ENCODE peak calls at places on chromosomes 6 and 20, in seven cellular contexts. One of them, this sample, is unnamed.

GRCh38 chr20:50876816-50877215 is 54.4 kb downstream of the ADNP start:
- DNase-seq in caudate nucleus: no peak
- DNase-seq in GF-D8: no peak
- DNase-seq in skeletal muscle cell: no peak
- DNase-seq in activated CD4-positive, CD25-positive, alpha-beta regulatory T cell treated with anti-CD3 and anti-CD28 coated beads, Interleukin-2, amount 50 U/mL, for 16 hours: no peak
- DNase-seq in pulmonary artery endothelial cell: no peak
- DNase-seq in foreskin melanocyte: no peak
- DNase-seq in this sample: no peak

GRCh38 chr6:65289491-65289890 is 417.5 kb downstream of the EYS start:
- DNase-seq in caudate nucleus: no peak
- DNase-seq in skeletal muscle cell: peak; percentile 7
- DNase-seq in foreskin melanocyte: peak; percentile 1
- DNase-seq in GF-D8: no peak
- DNase-seq in activated CD4-positive, CD25-positive, alpha-beta regulatory T cell treated with anti-CD3 and anti-CD28 coated beads, Interleukin-2, amount 50 U/mL, for 16 hours: no peak
- DNase-seq in pulmonary artery endothelial cell: peak; percentile 11
- DNase-seq in this sample: no peak

GRCh38 chr6:134347916-134348805 is 30.2 kb upstream of the SGK1 start:
- DNase-seq in caudate nucleus: peak; percentile 61
- DNase-seq in activated CD4-positive, CD25-positive, alpha-beta regulatory T cell treated with anti-CD3 and anti-CD28 coated beads, Interleukin-2, amount 50 U/mL, for 16 hours: no peak
- DNase-seq in skeletal muscle cell: peak; percentile 99
- DNase-seq in pulmonary artery endothelial cell: no peak
- DNase-seq in foreskin melanocyte: peak; percentile 78
- DNase-seq in GF-D8: no peak
- DNase-seq in this sample: peak; percentile 99

GRCh38 chr6:43770417-43771209 is 602 bp downstream of the VEGFA start:
- DNase-seq in activated CD4-positive, CD25-positive, alpha-beta regulatory T cell treated with anti-CD3 and anti-CD28 coated beads, Interleukin-2, amount 50 U/mL, for 16 hours: no peak
- DNase-seq in skeletal muscle cell: no peak
- DNase-seq in pulmonary artery endothelial cell: no peak
- DNase-seq in caudate nucleus: peak; percentile 54
- DNase-seq in foreskin melanocyte: peak; percentile 36
- DNase-seq in GF-D8: peak; percentile 42
- DNase-seq in this sample: no peak

GRCh38 chr6:149694926-149695325 is 23.0 kb downstream of the LATS1 start:
- DNase-seq in skeletal muscle cell: no peak
- DNase-seq in foreskin melanocyte: no peak
- DNase-seq in GF-D8: no peak
- DNase-seq in pulmonary artery endothelial cell: no peak
- DNase-seq in activated CD4-positive, CD25-positive, alpha-beta regulatory T cell treated with anti-CD3 and anti-CD28 coated beads, Interleukin-2, amount 50 U/mL, for 16 hours: no peak
- DNase-seq in caudate nucleus: no peak
- DNase-seq in this sample: no peak

GRCh38 chr20:36571564-36572504 is 1.6 kb upstream of the TGIF2 start:
- DNase-seq in foreskin melanocyte: no peak
- DNase-seq in GF-D8: no peak
- DNase-seq in caudate nucleus: no peak
- DNase-seq in pulmonary artery endothelial cell: no peak
- DNase-seq in skeletal muscle cell: no peak
- DNase-seq in activated CD4-positive, CD25-positive, alpha-beta regulatory T cell treated with anti-CD3 and anti-CD28 coated beads, Interleukin-2, amount 50 U/mL, for 16 hours: no peak
- DNase-seq in this sample: no peak

GRCh38 chr20:36313476-36313875 is 7.3 kb downstream of the DLGAP4 start:
- DNase-seq in activated CD4-positive, CD25-positive, alpha-beta regulatory T cell treated with anti-CD3 and anti-CD28 coated beads, Interleukin-2, amount 50 U/mL, for 16 hours: no peak
- DNase-seq in skeletal muscle cell: no peak
- DNase-seq in pulmonary artery endothelial cell: no peak
- DNase-seq in caudate nucleus: no peak
- DNase-seq in foreskin melanocyte: no peak
- DNase-seq in GF-D8: no peak
- DNase-seq in this sample: no peak

GRCh38 chr6:32194825-32195651 is 2.6 kb upstream of the GPSM3 start:
- DNase-seq in caudate nucleus: peak; percentile 49
- DNase-seq in activated CD4-positive, CD25-positive, alpha-beta regulatory T cell treated with anti-CD3 and anti-CD28 coated beads, Interleukin-2, amount 50 U/mL, for 16 hours: no peak
- DNase-seq in GF-D8: peak; percentile 22
- DNase-seq in skeletal muscle cell: peak; percentile 12
- DNase-seq in foreskin melanocyte: peak; percentile 66
- DNase-seq in pulmonary artery endothelial cell: no peak
- DNase-seq in this sample: peak; percentile 49

GRCh38 chr20:25271486-25272222 is 23.8 kb downstream of the PYGB start:
- DNase-seq in skeletal muscle cell: no peak
- DNase-seq in GF-D8: no peak
- DNase-seq in pulmonary artery endothelial cell: no peak
- DNase-seq in caudate nucleus: no peak
- DNase-seq in activated CD4-positive, CD25-positive, alpha-beta regulatory T cell treated with anti-CD3 and anti-CD28 coated beads, Interleukin-2, amount 50 U/mL, for 16 hours: no peak
- DNase-seq in foreskin melanocyte: no peak
- DNase-seq in this sample: no peak